ENCODE peak calls at places on chromosomes 7 and 10, in four cellular contexts. One of them, this sample, is unnamed.

GRCh38 chr10:102274062-102274461 is 28.7 kb downstream of the GBF1 start:
- DNase-seq in HepG2: no peak
- DNase-seq in H1: no peak
- DNase-seq in K562: no peak
- DNase-seq in this sample: no peak

GRCh38 chr7:26397786-26398435 is 106.2 kb downstream of the SNX10 start:
- DNase-seq in H1: no peak
- DNase-seq in K562: peak
- DNase-seq in HepG2: no peak
- DNase-seq in this sample: no peak

GRCh38 chr10:46541017-46541661 is 15.3 kb downstream of the GPRIN2 start:
- DNase-seq in K562: peak
- DNase-seq in HepG2: no peak
- DNase-seq in H1: no peak
- DNase-seq in this sample: no peak

GRCh38 chr10:26439436-26440090 is 1.4 kb downstream of the APBB1IP start:
- DNase-seq in K562: no peak
- DNase-seq in HepG2: no peak
- DNase-seq in H1: no peak
- DNase-seq in this sample: no peak

GRCh38 chr10:19811517-19811916 is 4.7 kb upstream of the PLXDC2 start:
- DNase-seq in K562: no peak
- DNase-seq in H1: no peak
- DNase-seq in HepG2: peak
- DNase-seq in this sample: no peak

GRCh38 chr10:132554991-132555647 is 17.5 kb downstream of the INPP5A start:
- DNase-seq in K562: peak
- DNase-seq in H1: no peak
- DNase-seq in HepG2: no peak
- DNase-seq in this sample: no peak

GRCh38 chr10:33145451-33146188 is 187.6 kb upstream of the ITGB1 start:
- DNase-seq in H1: no peak
- DNase-seq in K562: no peak
- DNase-seq in HepG2: peak
- DNase-seq in this sample: no peak

GRCh38 chr7:84283798-84284197 is 89.2 kb upstream of the SEMA3A start:
- DNase-seq in K562: no peak
- DNase-seq in HepG2: no peak
- DNase-seq in H1: no peak
- DNase-seq in this sample: no peak

GRCh38 chr7:29987821-29988317 is 1.7 kb downstream of the SCRN1 start:
- DNase-seq in K562: no peak
- DNase-seq in HepG2: peak
- DNase-seq in H1: no peak
- DNase-seq in this sample: no peak

GRCh38 chr7:47561715-47562446 is 20.0 kb downstream of the TNS3 start:
- DNase-seq in H1: no peak
- DNase-seq in HepG2: no peak
- DNase-seq in K562: no peak
- DNase-seq in this sample: no peak

GRCh38 chr10:86635402-86635801 is 18.9 kb upstream of the OPN4 start:
- DNase-seq in HepG2: no peak
- DNase-seq in H1: no peak
- DNase-seq in K562: no peak
- DNase-seq in this sample: no peak

GRCh38 chr10:15433850-15434537 is 62.9 kb upstream of the FAM171A1 start:
- DNase-seq in H1: no peak
- DNase-seq in HepG2: peak
- DNase-seq in K562: peak
- DNase-seq in this sample: no peak

GRCh38 chr7:50446542-50446960 is 3.6 kb downstream of the FIGNL1 start:
- DNase-seq in H1: no peak
- DNase-seq in K562: no peak
- DNase-seq in HepG2: peak
- DNase-seq in this sample: peak

GRCh38 chr10:99524736-99525380 is 7.9 kb upstream of the NKX2-3 start:
- DNase-seq in H1: no peak
- DNase-seq in HepG2: no peak
- DNase-seq in K562: no peak
- DNase-seq in this sample: no peak

GRCh38 chr10:99522511-99523250 is 10.1 kb upstream of the NKX2-3 start:
- DNase-seq in HepG2: no peak
- DNase-seq in K562: no peak
- DNase-seq in H1: no peak
- DNase-seq in this sample: no peak

GRCh38 chr10:99523251-99523773 is 9.4 kb upstream of the NKX2-3 start:
- DNase-seq in HepG2: no peak
- DNase-seq in K562: no peak
- DNase-seq in H1: no peak
- DNase-seq in this sample: no peak

GRCh38 chr10:99525897-99526296 is 6.8 kb upstream of the NKX2-3 start:
- DNase-seq in HepG2: no peak
- DNase-seq in K562: no peak
- DNase-seq in H1: no peak
- DNase-seq in this sample: no peak

DNA sequence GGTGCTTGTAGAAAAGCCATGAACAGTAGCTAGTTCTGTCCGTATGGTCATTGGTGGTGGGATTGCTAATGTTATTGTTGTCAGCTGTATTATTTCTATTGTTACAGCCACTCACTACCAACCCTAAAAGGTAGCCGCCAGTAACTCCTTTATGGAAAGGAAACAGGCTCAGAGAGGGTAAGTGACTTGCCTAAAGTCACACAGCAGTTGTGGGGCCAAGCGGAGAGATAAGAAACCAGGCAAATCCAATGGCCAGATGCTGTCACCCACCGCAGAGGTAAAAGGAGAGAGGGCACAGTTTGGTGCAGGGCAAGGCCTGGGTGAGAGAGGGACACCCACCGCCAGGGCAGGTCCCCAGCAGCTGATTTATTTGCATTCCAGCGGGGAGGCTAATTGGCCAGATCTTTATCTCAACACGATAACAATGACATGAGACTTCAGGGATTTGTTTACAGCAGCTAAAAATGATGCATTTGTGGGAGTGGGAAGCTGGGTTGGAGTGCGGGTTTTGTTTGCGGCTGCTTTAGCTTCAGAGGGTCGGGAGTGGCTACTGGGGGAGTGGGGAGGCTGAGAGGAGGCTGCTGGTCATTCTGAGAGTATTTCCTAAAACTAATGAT is 8.6 kb upstream of the NKX2-3 start:
- DNase-seq in K562: no peak
- DNase-seq in HepG2: no peak
- DNase-seq in H1: no peak
- DNase-seq in this sample: no peak
- TF ChIP-seq EZH2 in K562: no peak
- TF ChIP-seq EZH2 in HepG2: no peak
- TF ChIP-seq EZH2 in H1: peak
- TF ChIP-seq EZH2 in this sample: no peak

DNA sequence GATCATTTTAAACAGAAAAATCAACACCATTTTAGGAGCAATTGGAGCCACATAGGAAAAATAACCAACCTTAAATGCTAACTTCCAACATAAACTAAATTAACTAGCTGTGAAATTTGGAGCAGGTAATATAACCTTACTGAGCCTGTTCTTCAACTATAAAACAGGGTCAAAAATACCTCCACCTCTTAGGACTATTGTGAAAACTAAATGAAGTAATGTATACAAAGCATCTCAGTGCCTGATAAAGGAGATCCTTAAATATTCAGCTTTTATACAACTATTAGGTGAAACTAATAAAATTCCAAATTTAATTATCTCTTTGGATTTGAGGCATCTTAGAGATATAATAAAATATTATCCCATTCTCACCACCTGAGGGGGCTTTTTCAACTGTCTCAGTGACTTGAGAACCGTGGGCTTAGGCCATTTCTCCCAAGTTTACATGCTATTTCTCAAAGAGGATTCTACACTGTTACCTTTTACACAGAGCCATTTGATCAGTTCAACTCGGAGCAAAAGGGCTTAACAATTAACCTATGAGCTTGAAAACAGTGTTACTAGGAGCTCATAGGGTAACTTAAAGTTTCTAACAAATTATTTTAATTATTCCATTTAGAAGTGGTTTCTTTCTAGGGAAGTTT is 165.0 kb upstream of the ASAH2 start:
- DNase-seq in HepG2: no peak
- DNase-seq in K562: no peak
- DNase-seq in H1: no peak
- DNase-seq in this sample: no peak
- TF ChIP-seq HDAC2 in HepG2: no peak
- TF ChIP-seq HDAC2 in K562: no peak
- TF ChIP-seq HDAC2 in H1: no peak
- TF ChIP-seq HDAC2 in this sample: no peak

DNA sequence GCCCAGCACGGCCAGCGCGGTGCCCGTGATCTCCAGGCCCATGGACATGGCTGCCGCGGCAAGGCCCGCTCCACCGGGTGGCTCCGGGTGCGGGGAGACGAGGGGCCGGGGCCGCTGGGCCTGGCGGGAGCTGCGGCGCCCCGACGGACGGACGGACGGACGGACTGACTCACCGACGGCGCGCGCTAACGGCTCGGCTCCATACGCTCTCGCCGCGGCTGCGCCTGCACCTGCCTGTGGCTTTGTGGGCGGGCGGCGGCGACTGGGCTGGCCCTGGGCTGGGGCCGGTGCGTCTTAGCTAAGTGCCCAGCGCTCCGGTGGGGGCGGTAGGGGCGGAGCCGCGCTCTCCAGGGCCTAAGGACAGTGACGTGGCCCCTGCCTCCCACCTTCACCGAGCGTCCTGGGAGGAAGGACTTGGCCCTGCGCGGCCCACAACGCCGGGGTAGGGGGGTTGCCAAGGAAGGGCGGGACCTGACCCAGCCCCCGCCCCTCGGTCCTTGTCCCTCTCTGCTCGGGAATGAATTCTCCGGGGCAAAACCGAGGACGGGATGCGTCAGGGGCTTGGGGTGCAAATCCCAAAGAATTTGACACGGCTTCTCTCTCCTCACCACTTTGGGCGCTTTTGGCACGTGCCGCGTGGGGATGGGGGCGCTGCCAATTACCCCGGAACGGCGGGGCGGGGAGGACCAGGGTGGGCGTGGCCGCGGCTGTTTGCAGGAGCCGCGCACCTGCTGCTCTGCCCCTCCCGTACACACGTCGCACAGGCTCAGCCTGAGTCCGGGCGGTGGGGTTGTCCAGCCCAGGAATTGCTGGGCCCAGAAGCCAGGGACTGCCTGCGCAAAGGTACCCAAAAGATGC is at the start of gene CLDN3:
- DNase-seq in HepG2: no peak
- DNase-seq in H1: peak
- DNase-seq in K562: peak
- DNase-seq in this sample: no peak
- TF ChIP-seq EZH2 in HepG2: no peak
- TF ChIP-seq EZH2 in H1: no peak
- TF ChIP-seq EZH2 in K562: no peak
- TF ChIP-seq EZH2 in this sample: no peak

DNA sequence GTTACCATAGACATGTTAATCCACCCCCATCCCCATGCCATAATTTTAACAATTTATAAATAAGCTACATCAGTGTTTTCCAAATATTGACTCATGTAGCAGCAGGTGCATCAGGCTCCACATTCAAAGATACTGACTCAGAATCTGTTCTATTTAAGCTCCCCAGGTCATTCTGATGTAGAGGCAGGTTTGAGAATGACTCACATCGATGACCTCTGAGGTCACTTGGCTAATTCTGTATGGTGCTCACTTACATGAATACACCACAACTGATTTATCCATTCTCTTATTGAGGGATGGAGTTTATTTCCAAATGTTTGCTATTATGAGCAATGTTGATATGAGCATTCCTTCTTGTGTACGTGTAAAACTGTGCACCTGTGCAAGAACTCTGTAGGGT is 1159.0 kb downstream of the TYW1 start:
- DNase-seq in K562: no peak
- DNase-seq in H1: no peak
- DNase-seq in HepG2: no peak
- DNase-seq in this sample: no peak
- TF ChIP-seq HDAC2 in K562: no peak
- TF ChIP-seq HDAC2 in H1: no peak
- TF ChIP-seq HDAC2 in HepG2: no peak
- TF ChIP-seq HDAC2 in this sample: no peak

GRCh38 chr10:72087392-72087968 is 871 bp downstream of the SPOCK2 start:
- DNase-seq in HepG2: no peak
- DNase-seq in K562: no peak
- DNase-seq in H1: no peak
- DNase-seq in this sample: no peak
- TF ChIP-seq EZH2 in HepG2: no peak
- TF ChIP-seq EZH2 in K562: no peak
- TF ChIP-seq EZH2 in H1: peak
- TF ChIP-seq EZH2 in this sample: no peak

DNA sequence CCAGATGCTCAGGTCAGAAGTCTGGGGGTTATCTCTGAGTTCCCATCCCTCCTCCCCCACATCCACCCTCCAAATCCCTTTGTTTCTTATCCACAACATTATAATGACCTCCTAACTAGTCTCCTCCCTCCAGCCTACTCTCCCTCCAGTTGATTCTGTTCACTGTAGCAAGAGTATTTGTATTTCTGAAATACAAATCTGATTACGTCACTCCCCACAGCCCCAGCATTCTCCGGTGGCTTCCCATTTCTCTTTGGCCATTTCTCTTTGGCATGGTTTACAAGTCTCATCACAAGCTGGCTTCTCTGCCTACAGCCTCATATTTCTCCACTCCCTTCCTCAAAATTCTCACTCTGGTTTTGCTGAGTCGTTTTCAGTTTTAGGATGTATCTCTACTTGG is 24.6 kb upstream of the MRPS33 start:
- DNase-seq in K562: no peak
- DNase-seq in H1: no peak
- DNase-seq in HepG2: no peak
- DNase-seq in this sample: no peak
- TF ChIP-seq HDAC2 in K562: no peak
- TF ChIP-seq HDAC2 in H1: no peak
- TF ChIP-seq HDAC2 in HepG2: no peak
- TF ChIP-seq HDAC2 in this sample: no peak

This sample was measured in GM12878.